ENCODE peak calls at places on chromosomes 1 and 21, in four cellular contexts. One of them, this sample, is unnamed.

GRCh38 chr1:198929961-198930599 is 291.2 kb downstream of the PTPRC start:
- DNase-seq in NCI-H1092 treated with DMSO at 0.1 percent for 48 hours: no peak
- DNase-seq in NCI-H2081: peak; percentile 61
- DNase-seq in NCI-H460: no peak
- DNase-seq in this sample: no peak

GRCh38 chr1:212479188-212479587 is 46.5 kb downstream of the NENF start:
- DNase-seq in NCI-H1092 treated with DMSO at 0.1 percent for 48 hours: no peak
- DNase-seq in NCI-H2081: no peak
- DNase-seq in NCI-H460: no peak
- DNase-seq in this sample: no peak

GRCh38 chr1:7403265-7404045 is 367.6 kb upstream of the VAMP3 start:
- DNase-seq in NCI-H1092 treated with DMSO at 0.1 percent for 48 hours: no peak
- DNase-seq in NCI-H2081: no peak
- DNase-seq in NCI-H460: no peak
- DNase-seq in this sample: peak; percentile 62

GRCh38 chr1:43317817-43318471 is 17.2 kb downstream of the TIE1 start:
- DNase-seq in NCI-H1092 treated with DMSO at 0.1 percent for 48 hours: no peak
- DNase-seq in NCI-H2081: no peak
- DNase-seq in NCI-H460: no peak
- DNase-seq in this sample: no peak

GRCh38 chr1:90850181-90850924 is 133.3 kb upstream of the BARHL2 start:
- DNase-seq in NCI-H1092 treated with DMSO at 0.1 percent for 48 hours: peak; percentile 36
- DNase-seq in NCI-H2081: peak; percentile 17
- DNase-seq in NCI-H460: no peak
- DNase-seq in this sample: no peak

GRCh38 chr21:40842197-40842552 is 4.8 kb downstream of the DSCAM start:
- DNase-seq in NCI-H1092 treated with DMSO at 0.1 percent for 48 hours: no peak
- DNase-seq in NCI-H2081: no peak
- DNase-seq in NCI-H460: no peak
- DNase-seq in this sample: no peak

GRCh38 chr1:165928075-165928731 is 100.8 kb downstream of the UCK2 start:
- DNase-seq in NCI-H1092 treated with DMSO at 0.1 percent for 48 hours: peak; percentile 45
- DNase-seq in NCI-H2081: peak; percentile 77
- DNase-seq in NCI-H460: peak; percentile 70
- DNase-seq in this sample: peak; percentile 28

GRCh38 chr1:94276900-94277581 is 39.7 kb upstream of the ARHGAP29 start:
- DNase-seq in NCI-H1092 treated with DMSO at 0.1 percent for 48 hours: no peak
- DNase-seq in NCI-H2081: no peak
- DNase-seq in NCI-H460: no peak
- DNase-seq in this sample: no peak

GRCh38 chr1:11955221-11955620 is 20.7 kb downstream of the PLOD1 start:
- DNase-seq in NCI-H1092 treated with DMSO at 0.1 percent for 48 hours: no peak
- DNase-seq in NCI-H2081: no peak
- DNase-seq in NCI-H460: no peak
- DNase-seq in this sample: no peak

GRCh38 chr1:2595261-2595811 is 8.8 kb downstream of the PRXL2B start:
- DNase-seq in NCI-H1092 treated with DMSO at 0.1 percent for 48 hours: no peak
- DNase-seq in NCI-H2081: no peak
- DNase-seq in NCI-H460: no peak
- DNase-seq in this sample: no peak

GRCh38 chr1:198763298-198763714 is 124.5 kb downstream of the PTPRC start:
- DNase-seq in NCI-H1092 treated with DMSO at 0.1 percent for 48 hours: no peak
- DNase-seq in NCI-H2081: peak; percentile 54
- DNase-seq in NCI-H460: no peak
- DNase-seq in this sample: no peak

GRCh38 chr1:28449904-28450303 is 55.9 kb upstream of the RCC1 start:
- DNase-seq in NCI-H1092 treated with DMSO at 0.1 percent for 48 hours: no peak
- DNase-seq in NCI-H2081: no peak
- DNase-seq in NCI-H460: no peak
- DNase-seq in this sample: no peak

GRCh38 chr1:29330856-29331255 is 94.5 kb downstream of the PTPRU start:
- DNase-seq in NCI-H1092 treated with DMSO at 0.1 percent for 48 hours: no peak
- DNase-seq in NCI-H2081: no peak
- DNase-seq in NCI-H460: no peak
- DNase-seq in this sample: no peak

GRCh38 chr1:31421404-31422040 is 8.5 kb downstream of the SERINC2 start:
- DNase-seq in NCI-H1092 treated with DMSO at 0.1 percent for 48 hours: no peak
- DNase-seq in NCI-H2081: peak; percentile 31
- DNase-seq in NCI-H460: no peak
- DNase-seq in this sample: no peak

GRCh38 chr1:234875953-234876814 is 252.5 kb downstream of the TOMM20 start:
- DNase-seq in NCI-H1092 treated with DMSO at 0.1 percent for 48 hours: no peak
- DNase-seq in NCI-H2081: no peak
- DNase-seq in NCI-H460: no peak
- DNase-seq in this sample: no peak

GRCh38 chr1:151807131-151807530 is 1.9 kb upstream of the LINGO4 start:
- DNase-seq in NCI-H1092 treated with DMSO at 0.1 percent for 48 hours: no peak
- DNase-seq in NCI-H2081: no peak
- DNase-seq in NCI-H460: no peak
- DNase-seq in this sample: peak; percentile 80

GRCh38 chr1:116574581-116575291 is 3.9 kb upstream of the CD58 start:
- DNase-seq in NCI-H1092 treated with DMSO at 0.1 percent for 48 hours: peak; percentile 50
- DNase-seq in NCI-H2081: peak; percentile 52
- DNase-seq in NCI-H460: peak; percentile 54
- DNase-seq in this sample: no peak

GRCh38 chr1:205421728-205422127 is at the start of gene LEMD1:
- DNase-seq in NCI-H1092 treated with DMSO at 0.1 percent for 48 hours: peak; percentile 23
- DNase-seq in NCI-H2081: no peak
- DNase-seq in NCI-H460: no peak
- DNase-seq in this sample: no peak

GRCh38 chr1:155608888-155609225 is 1.2 kb upstream of the MSTO1 start:
- DNase-seq in NCI-H1092 treated with DMSO at 0.1 percent for 48 hours: no peak
- DNase-seq in NCI-H2081: no peak
- DNase-seq in NCI-H460: no peak
- DNase-seq in this sample: no peak

GRCh38 chr1:89547563-89548485 is 23.2 kb downstream of the LRRC8B start:
- DNase-seq in NCI-H1092 treated with DMSO at 0.1 percent for 48 hours: no peak
- DNase-seq in NCI-H2081: peak; percentile 49
- DNase-seq in NCI-H460: no peak
- DNase-seq in this sample: no peak

GRCh38 chr1:87688136-87688535 is 359.5 kb downstream of the LMO4 start:
- DNase-seq in NCI-H1092 treated with DMSO at 0.1 percent for 48 hours: no peak
- DNase-seq in NCI-H2081: no peak
- DNase-seq in NCI-H460: no peak
- DNase-seq in this sample: no peak

GRCh38 chr21:14262039-14262438 is 46.1 kb downstream of the RBM11 start:
- DNase-seq in NCI-H1092 treated with DMSO at 0.1 percent for 48 hours: no peak
- DNase-seq in NCI-H2081: no peak
- DNase-seq in NCI-H460: no peak
- DNase-seq in this sample: no peak

GRCh38 chr1:232549998-232550397 is 79.9 kb downstream of the SIPA1L2 start:
- DNase-seq in NCI-H1092 treated with DMSO at 0.1 percent for 48 hours: peak; percentile 18
- DNase-seq in NCI-H2081: no peak
- DNase-seq in NCI-H460: no peak
- DNase-seq in this sample: no peak

GRCh38 chr1:22024485-22025367 is 23.3 kb downstream of the CELA3A start:
- DNase-seq in NCI-H1092 treated with DMSO at 0.1 percent for 48 hours: peak; percentile 92
- DNase-seq in NCI-H2081: peak; percentile 87
- DNase-seq in NCI-H460: no peak
- DNase-seq in this sample: peak; percentile 90

GRCh38 chr1:90579212-90579802 is 137.8 kb downstream of the BARHL2 start:
- DNase-seq in NCI-H1092 treated with DMSO at 0.1 percent for 48 hours: peak; percentile 68
- DNase-seq in NCI-H2081: peak; percentile 55
- DNase-seq in NCI-H460: peak; percentile 33
- DNase-seq in this sample: no peak

GRCh38 chr1:13823126-13823880 is 123.3 kb downstream of the PRDM2 start:
- DNase-seq in NCI-H1092 treated with DMSO at 0.1 percent for 48 hours: no peak
- DNase-seq in NCI-H2081: no peak
- DNase-seq in NCI-H460: no peak
- DNase-seq in this sample: peak; percentile 86

GRCh38 chr1:209652873-209653401 is 712 bp upstream of the LAMB3 start:
- DNase-seq in NCI-H1092 treated with DMSO at 0.1 percent for 48 hours: no peak
- DNase-seq in NCI-H2081: peak; percentile 62
- DNase-seq in NCI-H460: no peak
- DNase-seq in this sample: no peak

GRCh38 chr1:87061742-87062156 is 147.3 kb downstream of the HS2ST1 start:
- DNase-seq in NCI-H1092 treated with DMSO at 0.1 percent for 48 hours: no peak
- DNase-seq in NCI-H2081: no peak
- DNase-seq in NCI-H460: no peak
- DNase-seq in this sample: no peak

GRCh38 chr1:183841550-183841949 is 36.6 kb downstream of the RGL1 start:
- DNase-seq in NCI-H1092 treated with DMSO at 0.1 percent for 48 hours: no peak
- DNase-seq in NCI-H2081: no peak
- DNase-seq in NCI-H460: no peak
- DNase-seq in this sample: no peak

GRCh38 chr1:226063362-226064167 is 1.0 kb downstream of the H3-3A start:
- DNase-seq in NCI-H1092 treated with DMSO at 0.1 percent for 48 hours: peak; percentile 79
- DNase-seq in NCI-H2081: peak; percentile 60
- DNase-seq in NCI-H460: peak; percentile 36
- DNase-seq in this sample: no peak